ENCODE peak calls at places on chromosome 12, in four cellular contexts. M is HepG2, U is neural progenitor cell, F is astrocyte. B is an unnamed sample.

GRCh38 chr12:120639771-120640721 is at the start of gene CABP1:
- DNase-seq in M (peak; percentile 7), U (peak; percentile 85), F (no peak), B (no peak)

GRCh38 chr12:78562358-78563205 is 302.0 kb upstream of the SYT1 start:
- DNase-seq in U (no peak), F (no peak), M (peak; percentile 1), B (peak; percentile 46)

GRCh38 chr12:107025691-107026090 is 38.7 kb upstream of the MTERF2 start:
- DNase-seq in M (no peak), U (no peak), F (no peak), B (no peak)

GRCh38 chr12:70660620-70661219 is 23.5 kb upstream of the PTPRB start:
- DNase-seq in U (no peak), F (peak; percentile 99), M (no peak), B (peak; percentile 57)

GRCh38 chr12:130563322-130563721 is 152.8 kb downstream of the RIMBP2 start:
- DNase-seq in M (peak; percentile 50), U (no peak), F (no peak), B (no peak)

GRCh38 chr12:109057376-109057775 is 5.0 kb downstream of the USP30 start:
- DNase-seq in F (no peak), U (no peak), M (no peak), B (no peak)

GRCh38 chr12:57726151-57726883 is 12.2 kb downstream of the AGAP2 start:
- DNase-seq in M (peak; percentile 71), U (peak; percentile 93), F (peak; percentile 50), B (peak; percentile 74)

GRCh38 chr12:74235342-74235741 is 302.3 kb upstream of the ATXN7L3B start:
- DNase-seq in F (no peak), M (no peak), U (no peak), B (no peak)

GRCh38 chr12:22043943-22044342 is 2.1 kb upstream of the CMAS start:
- DNase-seq in U (no peak), M (no peak), F (no peak), B (no peak)

GRCh38 chr12:78385541-78385940 is 479.0 kb upstream of the SYT1 start:
- DNase-seq in F (no peak), M (no peak), U (no peak), B (no peak)

GRCh38 chr12:130421896-130422295 is 84.2 kb downstream of the PIWIL1 start:
- DNase-seq in M (no peak), U (no peak), F (no peak), B (no peak)

GRCh38 chr12:67517181-67517887 is 131.2 kb upstream of the DYRK2 start:
- DNase-seq in M (no peak), F (peak; percentile 90), U (no peak), B (no peak)

GRCh38 chr12:113392988-113393579 is 10.6 kb downstream of the SDS start:
- DNase-seq in F (no peak), M (peak; percentile 48), U (peak; percentile 66), B (no peak)

GRCh38 chr12:56296207-56296785 is 3.8 kb downstream of the CS start:
- DNase-seq in M (no peak), U (no peak), F (no peak), B (no peak)

GRCh38 chr12:45762185-45763110 is 32.9 kb downstream of the ARID2 start:
- DNase-seq in U (no peak), F (peak; percentile 39), M (peak; percentile 28), B (peak; percentile 70)

GRCh38 chr12:84636801-84637285 is 275.8 kb downstream of the SLC6A15 start:
- DNase-seq in U (no peak), F (peak; percentile 64), M (no peak), B (no peak)

GRCh38 chr12:8078400-8078799 is 3.7 kb upstream of the NECAP1 start:
- DNase-seq in M (no peak), U (peak; percentile 62), F (peak; percentile 58), B (peak; percentile 84)

GRCh38 chr12:75245108-75245507 is 35.5 kb upstream of the KCNC2 start:
- DNase-seq in M (no peak), U (no peak), F (no peak), B (no peak)

GRCh38 chr12:118061876-118062791 is 1.2 kb upstream of the WSB2 start:
- DNase-seq in U (peak; percentile 70), F (peak; percentile 54), M (no peak), B (peak; percentile 49)

GRCh38 chr12:63292476-63293228 is 141.7 kb upstream of the AVPR1A start:
- DNase-seq in F (no peak), U (no peak), M (no peak), B (peak; percentile 36)

GRCh38 chr12:102474438-102475064 is 5.8 kb downstream of the IGF1 start:
- DNase-seq in U (no peak), M (no peak), F (peak; percentile 87), B (no peak)

GRCh38 chr12:49098035-49098451 is 3.4 kb upstream of the DHH start:
- DNase-seq in U (peak; percentile 78), M (peak; percentile 28), F (no peak), B (peak; percentile 58)

GRCh38 chr12:116937640-116938039 is 26.9 kb downstream of the FBXW8 start:
- DNase-seq in M (no peak), F (no peak), U (no peak), B (no peak)

GRCh38 chr12:52019123-52019770 is 12.5 kb downstream of the TAMALIN start:
- DNase-seq in F (no peak), M (no peak), U (no peak), B (no peak)

GRCh38 chr12:85260904-85261303 is 19.1 kb upstream of the ALX1 start:
- DNase-seq in F (no peak), U (no peak), M (no peak), B (no peak)

GRCh38 chr12:68910128-68910527 is 22.8 kb downstream of the CPM start:
- DNase-seq in U (no peak), F (peak; percentile 20), M (no peak), B (no peak)

GRCh38 chr12:1666685-1667162 is 24.1 kb upstream of the ADIPOR2 start:
- DNase-seq in U (no peak), M (peak; percentile 81), F (no peak), B (peak; percentile 20)

GRCh38 chr12:93197067-93197593 is 180.6 kb upstream of the NUDT4 start:
- DNase-seq in F (peak; percentile 67), U (no peak), M (no peak), B (no peak)

GRCh38 chr12:68621092-68622081 is 10.7 kb downstream of the RAP1B start:
- DNase-seq in M (no peak), F (no peak), U (no peak), B (peak; percentile 9)

GRCh38 chr12:117053597-117054201 is 45.5 kb downstream of the TESC start:
- DNase-seq in F (no peak), M (no peak), U (no peak), B (no peak)

GRCh38 chr12:43283206-43283605 is 268.8 kb downstream of the ADAMTS20 start:
- DNase-seq in M (no peak), U (no peak), F (no peak), B (no peak)

GRCh38 chr12:69851976-69852375 is 26.9 kb downstream of the MYRFL start:
- DNase-seq in M (no peak), F (peak; percentile 59), U (no peak), B (no peak)

GRCh38 chr12:42854208-42854607 is 264.7 kb upstream of the PRICKLE1 start:
- DNase-seq in U (no peak), M (no peak), F (peak; percentile 58), B (peak; percentile 4)

GRCh38 chr12:30990316-30990715 is 63.8 kb downstream of the TSPAN11 start:
- DNase-seq in F (no peak), M (no peak), U (no peak), B (no peak)

GRCh38 chr12:30990776-30991175 is 64.2 kb downstream of the TSPAN11 start:
- DNase-seq in F (no peak), U (no peak), M (no peak), B (no peak)

GRCh38 chr12:30988887-30989286 is 62.3 kb downstream of the TSPAN11 start:
- DNase-seq in U (no peak), M (no peak), F (no peak), B (peak; percentile 4)

GRCh38 chr12:30988086-30988485 is 61.5 kb downstream of the TSPAN11 start:
- DNase-seq in U (no peak), M (no peak), F (no peak), B (no peak)

GRCh38 chr12:30989754-30990153 is 63.2 kb downstream of the TSPAN11 start:
- DNase-seq in F (no peak), U (peak; percentile 62), M (peak; percentile 39), B (peak; percentile 8)
- H3K4me2 ChIP-seq in F (no peak overlapping the region), U (no peak overlapping the region), M (no peak overlapping the region), B (no peak overlapping the region)

GRCh38 chr12:104694161-104694560 is 237.4 kb downstream of the CHST11 start:
- DNase-seq in U (no peak), F (peak; percentile 76), M (no peak), B (peak; percentile 33)

GRCh38 chr12:104693493-104693892 is 236.7 kb downstream of the CHST11 start:
- DNase-seq in U (no peak), M (no peak), F (no peak), B (no peak)

GRCh38 chr12:104694711-104695110 is 238.0 kb downstream of the CHST11 start:
- DNase-seq in F (no peak), U (no peak), M (no peak), B (no peak)

GRCh38 chr12:104697186-104697585 is 240.4 kb downstream of the CHST11 start:
- DNase-seq in U (no peak), M (no peak), F (no peak), B (no peak)

DNA sequence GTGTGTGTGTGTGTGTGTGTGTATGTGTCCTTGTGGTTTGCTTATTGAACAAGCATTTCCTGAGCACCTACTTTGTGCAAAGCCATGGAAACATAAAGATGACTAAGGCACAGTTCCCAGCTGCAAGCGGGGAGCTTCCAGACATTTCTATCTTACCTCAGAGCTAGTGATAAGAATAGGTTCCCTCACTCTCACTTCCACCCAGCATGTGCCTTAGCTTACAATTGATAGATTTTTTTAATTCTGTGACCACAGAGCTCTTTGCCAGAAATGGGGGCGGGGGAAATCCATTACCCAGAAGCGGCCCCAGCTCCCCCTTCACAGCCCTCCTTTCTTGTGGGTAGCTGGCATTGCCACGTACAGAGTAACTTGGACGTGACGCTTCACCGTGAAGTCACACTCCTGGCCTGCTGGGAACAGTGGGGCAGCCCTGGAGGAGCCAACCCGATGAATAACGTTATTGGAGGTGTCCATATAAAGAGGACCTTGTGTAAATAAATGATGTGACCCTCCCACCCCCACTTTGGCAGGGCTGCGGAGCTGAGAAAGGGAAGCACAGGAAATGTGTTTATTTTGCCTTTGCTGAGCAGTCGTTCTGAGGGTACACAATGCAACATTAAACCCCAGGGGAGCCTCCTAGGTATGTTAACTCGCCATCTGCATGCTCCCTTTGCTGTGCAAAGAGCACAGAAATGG is 238.9 kb downstream of the CHST11 start:
- DNase-seq in M (no peak), F (peak; percentile 100), U (no peak), B (peak; percentile 65)
- H3K27ac ChIP-seq in M (no peak overlapping the region), F (peak overlapping the region; percentile 80), U (no peak overlapping the region), B (peak overlapping the region; percentile 15)

GRCh38 chr12:4270016-4270669 is 3.4 kb upstream of the CCND2 start:
- DNase-seq in M (no peak), U (peak; percentile 11), F (no peak), B (no peak)

GRCh38 chr12:4270670-4271432 is 2.7 kb upstream of the CCND2 start:
- DNase-seq in M (no peak), U (peak; percentile 74), F (no peak), B (peak; percentile 15)

GRCh38 chr12:4272976-4273650 is 449 bp upstream of the CCND2 start:
- DNase-seq in F (no peak), M (no peak), U (peak; percentile 55), B (no peak)

GRCh38 chr12:4272014-4272975 is 1.3 kb upstream of the CCND2 start:
- DNase-seq in M (no peak), U (peak; percentile 90), F (peak; percentile 39), B (peak; percentile 60)

GRCh38 chr12:4271433-4272013 is 2.0 kb upstream of the CCND2 start:
- DNase-seq in U (peak; percentile 73), F (no peak), M (no peak), B (no peak)
- TF ChIP-seq EZH2 in U (peak; percentile 10), F (peak; percentile 96), M (peak; percentile 96), B (peak; percentile 95)

GRCh38 chr12:76555226-76555767 is 4.3 kb downstream of the OSBPL8 start:
- DNase-seq in U (no peak), F (no peak), M (no peak), B (no peak)
- H3K4me2 ChIP-seq in U (no peak overlapping the region), F (peak overlapping the region; percentile 5), M (no peak overlapping the region), B (no peak overlapping the region)